ENCODE peak calls at places on chromosomes 3 and 15, in nine cellular contexts. S is suprapubic skin, C is transverse colon, L is A549, N is stomach, V is esophagus muscularis mucosa, A is SK-N-SH, B is HepG2, P is K562. E is an unnamed sample.

GRCh38 chr3:29494305-29495036 is 213.6 kb downstream of the RBMS3 start:
- DNase-seq in S (no peak), C (no peak), L (no peak), N (no peak), V (no peak), A (peak), B (no peak), P (no peak), E (no peak)

GRCh38 chr3:8518138-8518537 is 16.5 kb downstream of the LMCD1 start:
- DNase-seq in S (no peak), C (no peak), L (no peak), N (no peak), V (no peak), A (no peak), B (no peak), P (no peak), E (no peak)

GRCh38 chr3:38308456-38308855 is 26.4 kb downstream of the SLC22A14 start:
- DNase-seq in S (no peak), C (no peak), L (no peak), N (no peak), V (peak), A (no peak), B (no peak), P (peak), E (no peak)

GRCh38 chr3:188126931-188127330 is 27.0 kb upstream of the LPP start:
- DNase-seq in S (no peak), C (no peak), L (no peak), N (no peak), V (no peak), A (no peak), B (no peak), P (no peak), E (no peak)

GRCh38 chr3:52614689-52615088 is 71.0 kb downstream of the PBRM1 start:
- DNase-seq in S (no peak), C (no peak), L (no peak), N (no peak), V (no peak), A (no peak), B (no peak), P (no peak), E (no peak)

GRCh38 chr3:13620281-13620680 is 71.4 kb downstream of the FBLN2 start:
- DNase-seq in S (no peak), C (no peak), L (no peak), N (no peak), V (no peak), A (no peak), B (no peak), P (no peak), E (no peak)

GRCh38 chr3:183349421-183350157 is 78.8 kb downstream of the MCF2L2 start:
- DNase-seq in S (no peak), C (no peak), L (no peak), N (no peak), V (no peak), A (no peak), B (no peak), P (no peak), E (no peak)

GRCh38 chr15:34342737-34343575 is at the start of the genes NOP10 and NUTM1:
- DNase-seq in S (peak), C (peak), L (peak), N (peak), V (peak), A (peak), B (peak), P (peak), E (peak)

GRCh38 chr3:9279959-9280358 is 30.5 kb upstream of the SRGAP3 start:
- DNase-seq in S (no peak), C (no peak), L (peak), N (no peak), V (no peak), A (peak), B (no peak), P (no peak), E (no peak)

GRCh38 chr3:196274585-196274984 is 12.9 kb downstream of the PCYT1A start:
- DNase-seq in S (no peak), C (no peak), L (no peak), N (no peak), V (no peak), A (no peak), B (no peak), P (peak), E (no peak)

GRCh38 chr15:45123397-45123796 is 6.3 kb downstream of the DUOXA1 start:
- DNase-seq in S (no peak), C (no peak), L (no peak), N (no peak), V (no peak), A (no peak), B (no peak), P (no peak), E (no peak)

GRCh38 chr3:4988815-4989648 is 9.8 kb downstream of the BHLHE40 start:
- DNase-seq in S (peak), C (peak), L (peak), N (no peak), V (peak), A (no peak), B (no peak), P (peak), E (no peak)

GRCh38 chr15:49423021-49423420 is at the start of gene FGF7:
- DNase-seq in S (no peak), C (no peak), L (no peak), N (no peak), V (no peak), A (no peak), B (peak), P (no peak), E (peak)

GRCh38 chr15:69827751-69828150 is 270.0 kb downstream of the TLE3 start:
- DNase-seq in S (no peak), C (no peak), L (no peak), N (no peak), V (no peak), A (no peak), B (no peak), P (no peak), E (no peak)
- TF ChIP-seq CTCF in S (no peak), C (no peak), L (no peak), N (no peak), V (no peak), A (no peak), B (no peak), P (no peak), E (no peak)

GRCh38 chr3:104214937-104215336 is 1151.8 kb upstream of the ALCAM start:
- DNase-seq in S (no peak), C (no peak), L (no peak), N (no peak), V (no peak), A (no peak), B (no peak), P (no peak), E (no peak)

DNA sequence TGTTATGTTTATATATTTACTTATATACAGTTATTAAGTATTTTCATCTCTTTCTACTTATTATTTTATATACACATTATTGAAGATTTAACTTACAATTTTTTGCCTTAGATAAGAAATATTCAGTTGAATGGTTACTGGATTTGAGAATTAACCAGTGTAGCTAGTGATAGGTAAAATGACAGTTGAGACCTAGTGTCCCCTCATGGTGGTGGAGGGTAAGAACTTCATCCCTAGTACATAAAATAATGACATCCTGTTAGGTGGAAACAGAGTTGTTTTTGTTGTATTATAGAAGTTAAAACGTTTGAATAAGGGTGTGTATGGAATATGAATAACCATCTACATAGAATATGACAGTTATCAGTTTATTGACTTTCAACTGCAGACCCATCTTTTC is 1152.4 kb upstream of the ALCAM start:
- DNase-seq in S (no peak), C (no peak), L (no peak), N (no peak), V (no peak), A (no peak), B (no peak), P (no peak), E (no peak)
- TF ChIP-seq EP300 in S (no peak), C (no peak), L (no peak), N (no peak), V (no peak), A (no peak), B (no peak), P (no peak), E (no peak)

GRCh38 chr3:173789530-173789929 is 392.0 kb downstream of the NLGN1 start:
- DNase-seq in S (no peak), C (no peak), L (no peak), N (no peak), V (no peak), A (no peak), B (no peak), P (no peak), E (no peak)

DNA sequence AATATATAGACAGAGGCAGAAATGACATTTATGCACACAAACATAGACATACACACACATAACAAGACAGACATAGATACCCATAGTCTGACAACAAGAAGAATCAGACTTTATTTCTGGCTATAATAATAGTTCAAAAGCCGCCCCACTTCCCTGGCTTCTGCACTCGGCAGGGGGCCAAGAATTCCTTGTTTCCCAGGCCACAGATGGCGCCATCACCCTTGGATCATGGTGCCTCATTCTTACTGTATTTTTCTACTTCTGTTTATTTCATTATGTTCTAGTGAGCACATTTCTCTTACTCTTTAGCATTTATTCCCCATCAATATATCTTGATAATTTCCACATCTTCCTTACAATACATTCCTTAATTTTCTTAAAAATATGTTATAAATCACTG is 387.5 kb downstream of the NLGN1 start:
- DNase-seq in S (no peak), C (no peak), L (no peak), N (no peak), V (no peak), A (peak), B (no peak), P (no peak), E (no peak)
- TF ChIP-seq CTCF in S (no peak), C (no peak), L (no peak), N (no peak), V (no peak), A (peak), B (no peak), P (no peak), E (no peak)

GRCh38 chr3:118480101-118480860 is 554.4 kb downstream of the IGSF11 start:
- DNase-seq in S (no peak), C (no peak), L (no peak), N (no peak), V (no peak), A (no peak), B (no peak), P (no peak), E (no peak)
- TF ChIP-seq EP300 in S (no peak), C (no peak), L (no peak), N (no peak), V (no peak), A (no peak), B (no peak), P (no peak), E (no peak)

GRCh38 chr3:36373661-36374060 is 6.6 kb upstream of the STAC start:
- DNase-seq in S (no peak), C (no peak), L (no peak), N (no peak), V (no peak), A (no peak), B (no peak), P (no peak), E (no peak)
- TF ChIP-seq CTCF in S (no peak), C (no peak), L (no peak), N (no peak), V (no peak), A (no peak), B (no peak), P (no peak), E (no peak)

E was measured in ovary.